ENCODE peak calls at places on chromosomes 7 and 10, in nine cellular contexts. Z is psoas muscle, V is kidney, N is tibial nerve, W is Peyer's patch, B is heart left ventricle, I is right cardiac atrium, F is SK-N-SH, J is transverse colon. S is an unnamed sample. For H3K9me3, the result is how much of the 10 kb centered on the place peaks cover.

GRCh38 chr10:16310440-16310839 is 126.4 kb upstream of the PTER start:
- DNase-seq in Z (no peak), V (no peak), N (no peak), W (no peak), B (no peak), I (no peak), F (no peak), J (no peak), S (no peak)

GRCh38 chr10:90817173-90817889 is 40.5 kb downstream of the HTR7 start:
- DNase-seq in Z (no peak), V (no peak), N (no peak), W (no peak), B (no peak), I (no peak), F (no peak), J (no peak), S (no peak)

GRCh38 chr7:117424090-117424829 is 3.0 kb downstream of the ASZ1 start:
- DNase-seq in Z (no peak), V (no peak), N (no peak), W (no peak), B (no peak), I (no peak), F (no peak), J (no peak), S (no peak)

GRCh38 chr7:1662767-1663166 is 7.3 kb upstream of the ELFN1 start:
- DNase-seq in Z (no peak), V (peak), N (no peak), W (no peak), B (peak), I (peak), F (peak), J (no peak), S (no peak)

GRCh38 chr10:5071411-5072198 is 22.6 kb upstream of the AKR1C3 start:
- DNase-seq in Z (peak), V (peak), N (peak), W (peak), B (peak), I (peak), F (no peak), J (peak), S (no peak)

GRCh38 chr7:142383826-142384507 is 126.1 kb upstream of the PRSS58 start:
- DNase-seq in Z (no peak), V (no peak), N (no peak), W (no peak), B (no peak), I (no peak), F (no peak), J (no peak), S (no peak)

GRCh38 chr10:131786756-131787605 is 113.8 kb upstream of the PPP2R2D start:
- DNase-seq in Z (no peak), V (no peak), N (no peak), W (peak), B (no peak), I (no peak), F (peak), J (no peak), S (no peak)

GRCh38 chr7:42692609-42693008 is 219.3 kb downstream of the C7orf25 start:
- DNase-seq in Z (no peak), V (no peak), N (no peak), W (no peak), B (no peak), I (no peak), F (no peak), J (no peak), S (no peak)

GRCh38 chr7:124764071-124764846 is 1.3 kb downstream of the GPR37 start:
- DNase-seq in Z (no peak), V (peak), N (no peak), W (no peak), B (no peak), I (peak), F (no peak), J (no peak), S (no peak)

GRCh38 chr10:11874568-11875182 is 51.5 kb downstream of the PROSER2 start:
- DNase-seq in Z (no peak), V (no peak), N (no peak), W (peak), B (peak), I (peak), F (peak), J (no peak), S (no peak)

GRCh38 chr7:128827971-128828711 is 2.1 kb upstream of the FLNC start:
- DNase-seq in Z (peak), V (no peak), N (no peak), W (no peak), B (peak), I (peak), F (no peak), J (no peak), S (no peak)

GRCh38 chr10:112409274-112409673 is 35.4 kb downstream of the ACSL5 start:
- DNase-seq in Z (no peak), V (no peak), N (no peak), W (no peak), B (no peak), I (no peak), F (no peak), J (no peak), S (no peak)

GRCh38 chr10:91415816-91416215 is 5.7 kb downstream of the HECTD2 start:
- DNase-seq in Z (no peak), V (no peak), N (no peak), W (no peak), B (no peak), I (no peak), F (no peak), J (no peak), S (no peak)

GRCh38 chr7:128879461-128879938 is 16.8 kb downstream of the ATP6V1F start:
- DNase-seq in Z (no peak), V (peak), N (no peak), W (no peak), B (no peak), I (no peak), F (no peak), J (peak), S (no peak)

GRCh38 chr7:122858310-122858709 is 27.9 kb downstream of the CADPS2 start:
- DNase-seq in Z (no peak), V (no peak), N (no peak), W (no peak), B (no peak), I (no peak), F (no peak), J (no peak), S (no peak)

GRCh38 chr10:60921631-60922030 is 22.4 kb downstream of the RHOBTB1 start:
- DNase-seq in Z (no peak), V (no peak), N (no peak), W (no peak), B (no peak), I (no peak), F (no peak), J (no peak), S (no peak)

GRCh38 chr10:86048571-86048970 is 318.0 kb downstream of the GRID1 start:
- DNase-seq in Z (no peak), V (no peak), N (no peak), W (no peak), B (no peak), I (no peak), F (no peak), J (no peak), S (no peak)

GRCh38 chr7:69654849-69655707 is 56.8 kb downstream of the AUTS2 start:
- DNase-seq in Z (no peak), V (no peak), N (no peak), W (no peak), B (no peak), I (no peak), F (no peak), J (no peak), S (no peak)

GRCh38 chr10:51029172-51029641 is 45.1 kb upstream of the PRKG1 start:
- DNase-seq in Z (no peak), V (no peak), N (no peak), W (no peak), B (no peak), I (no peak), F (no peak), J (no peak), S (no peak)

GRCh38 chr7:158277219-158278141 is 310.1 kb downstream of the PTPRN2 start:
- DNase-seq in Z (no peak), V (peak), N (no peak), W (no peak), B (no peak), I (no peak), F (no peak), J (no peak), S (no peak)
- H3K9me3 ChIP-seq in Z (under half), V (under half), N (under half), W (under half), B (under half), I (under half), F (under half), J (under half), S (under half)

DNA sequence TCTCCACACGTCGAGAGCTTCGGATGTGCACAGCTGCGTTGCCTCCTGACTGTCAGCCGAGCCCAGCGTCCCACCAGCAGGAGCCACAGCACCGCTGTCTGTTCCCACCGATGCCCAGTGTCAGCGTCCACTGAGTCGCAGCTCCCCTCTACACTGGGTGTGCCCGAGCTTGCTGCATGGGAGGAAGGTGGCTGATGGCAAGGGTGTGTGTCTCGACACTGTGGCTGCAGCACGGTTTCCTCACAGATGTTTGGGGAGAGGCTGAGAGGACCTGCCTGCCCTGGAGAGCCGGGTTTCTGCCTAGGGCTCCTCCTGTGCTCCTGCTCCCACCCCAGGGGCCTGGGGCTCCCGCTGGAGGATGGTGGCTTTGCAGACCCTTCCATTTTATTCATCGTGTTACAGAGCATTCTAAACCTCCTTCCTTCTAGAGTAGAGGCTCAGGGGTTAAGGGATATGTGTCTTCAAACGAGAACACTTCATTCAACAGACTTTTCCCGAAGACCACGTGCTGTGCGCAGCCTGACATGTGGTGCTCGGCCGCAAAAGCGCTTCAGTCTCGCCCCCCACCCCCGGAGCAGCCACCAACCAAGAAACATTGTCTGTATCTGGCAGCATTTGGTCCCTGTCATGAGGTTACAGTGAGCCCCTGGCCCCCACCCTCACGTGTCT is 384.8 kb downstream of the DNAJB6 start:
- DNase-seq in Z (no peak), V (peak), N (no peak), W (no peak), B (no peak), I (no peak), F (no peak), J (no peak), S (no peak)
- H3K9me3 ChIP-seq in Z (under half), V (under half), N (under half), W (under half), B (under half), I (under half), F (under half), J (under half), S (under half)

GRCh38 chr10:113689574-113689973 is 9.9 kb downstream of the CASP7 start:
- DNase-seq in Z (no peak), V (no peak), N (no peak), W (no peak), B (no peak), I (no peak), F (no peak), J (no peak), S (no peak)
- H3K9me3 ChIP-seq in Z (under half), V (under half), N (half or more), W (under half), B (under half), I (under half), F (under half), J (under half), S (under half)

DNA sequence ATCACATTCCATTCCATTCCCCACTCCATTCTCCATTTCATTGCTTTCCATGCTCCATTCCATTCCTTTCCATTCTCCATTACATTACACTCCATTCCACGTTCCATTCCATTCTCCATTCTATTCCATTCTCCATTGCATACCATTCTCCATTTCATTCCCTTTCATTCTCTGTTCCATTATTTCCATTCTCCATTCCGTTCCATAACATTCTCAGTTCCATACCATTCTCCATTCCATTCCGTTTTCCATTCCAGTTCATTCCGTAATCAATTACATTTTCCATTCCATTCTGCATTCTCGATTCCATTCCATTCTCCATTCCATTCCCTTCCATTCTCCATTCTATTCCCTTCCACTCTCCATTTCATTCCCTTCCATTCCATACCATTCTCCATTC is 86.4 kb downstream of the NSUN6 start:
- DNase-seq in Z (no peak), V (no peak), N (no peak), W (no peak), B (no peak), I (no peak), F (no peak), J (no peak), S (no peak)
- H3K9me3 ChIP-seq in Z (under half), V (under half), N (under half), W (under half), B (under half), I (under half), F (under half), J (under half), S (under half)

GRCh38 chr7:11196143-11196542 is 222.5 kb downstream of the PHF14 start:
- DNase-seq in Z (no peak), V (no peak), N (no peak), W (no peak), B (no peak), I (no peak), F (no peak), J (no peak), S (no peak)
- H3K9me3 ChIP-seq in Z (under half), V (under half), N (under half), W (under half), B (under half), I (under half), F (under half), J (under half), S (under half)

GRCh38 chr7:22359156-22359697 is 2.3 kb upstream of the RAPGEF5 start:
- DNase-seq in Z (no peak), V (no peak), N (no peak), W (no peak), B (no peak), I (no peak), F (no peak), J (no peak), S (no peak)

GRCh38 chr7:22361320-22361719 is 4.4 kb upstream of the RAPGEF5 start:
- DNase-seq in Z (no peak), V (no peak), N (no peak), W (no peak), B (no peak), I (no peak), F (no peak), J (no peak), S (no peak)

GRCh38 chr7:22364023-22364422 is 7.1 kb upstream of the RAPGEF5 start:
- DNase-seq in Z (no peak), V (no peak), N (no peak), W (no peak), B (no peak), I (no peak), F (no peak), J (no peak), S (no peak)

GRCh38 chr7:22361795-22362194 is 4.8 kb upstream of the RAPGEF5 start:
- DNase-seq in Z (no peak), V (no peak), N (no peak), W (peak), B (no peak), I (no peak), F (no peak), J (peak), S (no peak)

DNA sequence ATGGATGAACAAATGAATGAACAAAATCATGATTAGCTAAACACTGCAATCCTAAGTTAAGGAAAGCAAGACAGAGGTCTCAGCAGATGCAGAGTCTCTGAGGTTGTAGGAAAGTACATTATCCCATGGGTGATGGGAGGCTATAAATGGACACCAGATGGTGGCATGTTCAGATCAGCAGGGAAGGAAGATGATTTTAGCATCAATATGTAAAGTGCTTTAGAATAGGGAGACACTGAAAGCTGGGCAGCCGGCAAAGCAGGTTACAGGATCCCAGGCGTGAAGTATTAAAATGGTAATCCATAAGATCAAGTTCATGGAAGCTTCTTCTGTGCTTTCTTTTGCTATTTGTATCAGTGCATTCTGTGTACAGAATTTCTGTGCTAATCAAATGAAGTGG is 8.0 kb upstream of the RAPGEF5 start:
- DNase-seq in Z (no peak), V (no peak), N (no peak), W (no peak), B (no peak), I (no peak), F (peak), J (no peak), S (no peak)
- H3K9me3 ChIP-seq in Z (under half), V (under half), N (under half), W (under half), B (under half), I (under half), F (under half), J (under half), S (under half)

GRCh38 chr7:10316488-10316887 is 657.2 kb upstream of the PHF14 start:
- DNase-seq in Z (no peak), V (no peak), N (no peak), W (no peak), B (no peak), I (no peak), F (no peak), J (no peak), S (no peak)
- H3K9me3 ChIP-seq in Z (under half), V (under half), N (under half), W (under half), B (under half), I (under half), F (under half), J (under half), S (under half)

GRCh38 chr7:21450076-21450475 is 22.2 kb downstream of the SP4 start:
- DNase-seq in Z (no peak), V (no peak), N (no peak), W (no peak), B (no peak), I (no peak), F (no peak), J (no peak), S (no peak)

GRCh38 chr7:21448974-21449373 is 21.1 kb downstream of the SP4 start:
- DNase-seq in Z (no peak), V (no peak), N (no peak), W (no peak), B (no peak), I (no peak), F (no peak), J (no peak), S (no peak)

GRCh38 chr7:21454182-21454581 is 26.3 kb downstream of the SP4 start:
- DNase-seq in Z (no peak), V (no peak), N (no peak), W (no peak), B (no peak), I (no peak), F (no peak), J (no peak), S (no peak)

GRCh38 chr7:21454906-21455305 is 27.0 kb downstream of the SP4 start:
- DNase-seq in Z (no peak), V (no peak), N (no peak), W (no peak), B (no peak), I (no peak), F (no peak), J (no peak), S (no peak)

GRCh38 chr7:21450876-21451275 is 23.0 kb downstream of the SP4 start:
- DNase-seq in Z (no peak), V (no peak), N (no peak), W (no peak), B (no peak), I (no peak), F (no peak), J (no peak), S (no peak)
- H3K9me3 ChIP-seq in Z (under half), V (under half), N (under half), W (under half), B (under half), I (under half), F (under half), J (under half), S (under half)

GRCh38 chr7:87328281-87328680 is 17.2 kb upstream of the CROT start:
- DNase-seq in Z (no peak), V (no peak), N (no peak), W (no peak), B (no peak), I (no peak), F (no peak), J (no peak), S (no peak)
- H3K9me3 ChIP-seq in Z (under half), V (under half), N (half or more), W (under half), B (under half), I (under half), F (under half), J (under half), S (under half)

GRCh38 chr10:107238275-107238674 is 73.8 kb upstream of the SORCS1 start:
- DNase-seq in Z (no peak), V (no peak), N (no peak), W (no peak), B (no peak), I (no peak), F (no peak), J (no peak), S (no peak)
- H3K9me3 ChIP-seq in Z (under half), V (under half), N (under half), W (under half), B (under half), I (under half), F (under half), J (under half), S (under half)

S was measured in T-helper 17 cell.